ENCODE peak calls at places on chromosomes 12 and 14, in four cellular contexts. One of them, this sample, is unnamed.

GRCh38 chr14:68824517-68825347 is 31.9 kb upstream of the ZFP36L1 start:
- DNase-seq in hepatocyte: peak; percentile 86
- DNase-seq in GM12878: no peak
- DNase-seq in K562: peak; percentile 81
- DNase-seq in this sample: peak; percentile 61

GRCh38 chr14:31954991-31955390 is 122.1 kb upstream of the ARHGAP5 start:
- DNase-seq in hepatocyte: no peak
- DNase-seq in GM12878: no peak
- DNase-seq in K562: no peak
- DNase-seq in this sample: no peak

GRCh38 chr12:47071241-47071852 is 8.1 kb upstream of the PCED1B start:
- DNase-seq in hepatocyte: peak; percentile 28
- DNase-seq in GM12878: no peak
- DNase-seq in K562: peak; percentile 39
- DNase-seq in this sample: no peak

GRCh38 chr14:76201162-76201561 is 49.4 kb downstream of the GPATCH2L start:
- DNase-seq in hepatocyte: no peak
- DNase-seq in GM12878: no peak
- DNase-seq in K562: no peak
- DNase-seq in this sample: peak; percentile 83

GRCh38 chr14:105250986-105251385 is 2.7 kb downstream of the BTBD6 start:
- DNase-seq in hepatocyte: no peak
- DNase-seq in GM12878: no peak
- DNase-seq in K562: no peak
- DNase-seq in this sample: no peak

GRCh38 chr12:65948320-65949008 is 124.2 kb downstream of the HMGA2 start:
- DNase-seq in hepatocyte: peak; percentile 81
- DNase-seq in GM12878: no peak
- DNase-seq in K562: no peak
- DNase-seq in this sample: peak; percentile 96

GRCh38 chr12:64671682-64672081 is 61.4 kb downstream of the RASSF3 start:
- DNase-seq in hepatocyte: no peak
- DNase-seq in GM12878: no peak
- DNase-seq in K562: no peak
- DNase-seq in this sample: no peak

GRCh38 chr14:76773188-76773885 is 12.1 kb downstream of the VASH1 start:
- DNase-seq in hepatocyte: peak; percentile 83
- DNase-seq in GM12878: no peak
- DNase-seq in K562: peak; percentile 65
- DNase-seq in this sample: peak; percentile 82

GRCh38 chr12:95608252-95609033 is 57.2 kb upstream of the USP44 start:
- DNase-seq in hepatocyte: peak; percentile 45
- DNase-seq in GM12878: no peak
- DNase-seq in K562: no peak
- DNase-seq in this sample: peak; percentile 85

GRCh38 chr12:47388712-47389111 is 309.0 kb upstream of the AMIGO2 start:
- DNase-seq in hepatocyte: no peak
- DNase-seq in GM12878: no peak
- DNase-seq in K562: no peak
- DNase-seq in this sample: no peak

GRCh38 chr12:11688831-11689230 is 39.4 kb downstream of the ETV6 start:
- DNase-seq in hepatocyte: no peak
- DNase-seq in GM12878: no peak
- DNase-seq in K562: no peak
- DNase-seq in this sample: peak; percentile 66

GRCh38 chr14:90093942-90094595 is 32.3 kb downstream of the KCNK13 start:
- DNase-seq in hepatocyte: no peak
- DNase-seq in GM12878: no peak
- DNase-seq in K562: no peak
- DNase-seq in this sample: peak; percentile 85

GRCh38 chr14:55348766-55349453 is 62.7 kb downstream of the ATG14 start:
- DNase-seq in hepatocyte: no peak
- DNase-seq in GM12878: no peak
- DNase-seq in K562: no peak
- DNase-seq in this sample: no peak

GRCh38 chr12:114688256-114688845 is 4.4 kb upstream of the TBX3 start:
- DNase-seq in hepatocyte: no peak
- DNase-seq in GM12878: no peak
- DNase-seq in K562: no peak
- DNase-seq in this sample: no peak

GRCh38 chr12:113135178-113136127 is at the start of gene RASAL1:
- DNase-seq in hepatocyte: peak; percentile 41
- DNase-seq in GM12878: no peak
- DNase-seq in K562: peak; percentile 97
- DNase-seq in this sample: no peak

GRCh38 chr14:55889124-55889523 is 229.1 kb upstream of the PELI2 start:
- DNase-seq in hepatocyte: no peak
- DNase-seq in GM12878: no peak
- DNase-seq in K562: no peak
- DNase-seq in this sample: no peak

GRCh38 chr12:132507656-132508055 is 17.7 kb downstream of the FBRSL1 start:
- DNase-seq in hepatocyte: no peak
- DNase-seq in GM12878: no peak
- DNase-seq in K562: no peak
- DNase-seq in this sample: no peak

GRCh38 chr12:109686523-109686922 is 27.1 kb upstream of the FAM222A start:
- DNase-seq in hepatocyte: no peak
- DNase-seq in GM12878: no peak
- DNase-seq in K562: no peak
- DNase-seq in this sample: no peak

GRCh38 chr12:109582636-109583035 is 9.0 kb downstream of the MVK start:
- DNase-seq in hepatocyte: no peak
- DNase-seq in GM12878: no peak
- DNase-seq in K562: peak; percentile 31
- DNase-seq in this sample: no peak

GRCh38 chr12:481422-481821 is 21.7 kb downstream of the B4GALNT3 start:
- DNase-seq in hepatocyte: peak; percentile 44
- DNase-seq in GM12878: no peak
- DNase-seq in K562: no peak
- DNase-seq in this sample: peak; percentile 31

GRCh38 chr14:106845286-106846087 is 1319.1 kb downstream of the TMEM121 start:
- DNase-seq in hepatocyte: no peak
- DNase-seq in GM12878: peak; percentile 73
- DNase-seq in K562: no peak
- DNase-seq in this sample: no peak

GRCh38 chr12:91007531-91008290 is 2.9 kb upstream of the EPYC start:
- DNase-seq in hepatocyte: no peak
- DNase-seq in GM12878: peak; percentile 41
- DNase-seq in K562: no peak
- DNase-seq in this sample: no peak

GRCh38 chr12:39804479-39805241 is 185.1 kb upstream of the ABCD2 start:
- DNase-seq in hepatocyte: no peak
- DNase-seq in GM12878: no peak
- DNase-seq in K562: no peak
- DNase-seq in this sample: no peak

GRCh38 chr12:57657744-57658143 is 24.7 kb upstream of the B4GALNT1 start:
- DNase-seq in hepatocyte: peak; percentile 18
- DNase-seq in GM12878: no peak
- DNase-seq in K562: no peak
- DNase-seq in this sample: peak; percentile 5

GRCh38 chr14:64953310-64953654 is 10.7 kb upstream of the GPX2 start:
- DNase-seq in hepatocyte: no peak
- DNase-seq in GM12878: no peak
- DNase-seq in K562: no peak
- DNase-seq in this sample: no peak

GRCh38 chr12:19706936-19707335 is 267.6 kb downstream of the AEBP2 start:
- DNase-seq in hepatocyte: no peak
- DNase-seq in GM12878: no peak
- DNase-seq in K562: no peak
- DNase-seq in this sample: no peak

GRCh38 chr12:84727964-84728363 is 184.6 kb downstream of the SLC6A15 start:
- DNase-seq in hepatocyte: peak; percentile 8
- DNase-seq in GM12878: no peak
- DNase-seq in K562: no peak
- DNase-seq in this sample: peak; percentile 79

GRCh38 chr12:49730568-49731101 is 10.7 kb upstream of the TMBIM6 start:
- DNase-seq in hepatocyte: no peak
- DNase-seq in GM12878: no peak
- DNase-seq in K562: peak; percentile 36
- DNase-seq in this sample: no peak

GRCh38 chr12:18750087-18750486 is 12.2 kb downstream of the CAPZA3 start:
- DNase-seq in hepatocyte: peak; percentile 9
- DNase-seq in GM12878: no peak
- DNase-seq in K562: no peak
- DNase-seq in this sample: peak; percentile 23

GRCh38 chr14:60179296-60179924 is 14.2 kb upstream of the DHRS7 start:
- DNase-seq in hepatocyte: no peak
- DNase-seq in GM12878: no peak
- DNase-seq in K562: no peak
- DNase-seq in this sample: peak; percentile 64

GRCh38 chr12:3127832-3128231 is 50.7 kb downstream of the TSPAN9 start:
- DNase-seq in hepatocyte: no peak
- DNase-seq in GM12878: no peak
- DNase-seq in K562: no peak
- DNase-seq in this sample: peak; percentile 75

GRCh38 chr14:99980299-99980698 is 84.9 kb upstream of the EVL start:
- DNase-seq in hepatocyte: no peak
- DNase-seq in GM12878: no peak
- DNase-seq in K562: no peak
- DNase-seq in this sample: no peak

GRCh38 chr14:21275261-21275858 is 4.5 kb upstream of the RPGRIP1 start:
- DNase-seq in hepatocyte: no peak
- DNase-seq in GM12878: no peak
- DNase-seq in K562: no peak
- DNase-seq in this sample: no peak

GRCh38 chr14:53356361-53357150 is 203.4 kb upstream of the DDHD1 start:
- DNase-seq in hepatocyte: no peak
- DNase-seq in GM12878: no peak
- DNase-seq in K562: no peak
- DNase-seq in this sample: peak; percentile 30
- H3K27ac ChIP-seq in hepatocyte: peak overlapping the region; percentile 56
- H3K27ac ChIP-seq in GM12878: no peak overlapping the region
- H3K27ac ChIP-seq in K562: no peak overlapping the region
- H3K27ac ChIP-seq in this sample: no peak overlapping the region

DNA sequence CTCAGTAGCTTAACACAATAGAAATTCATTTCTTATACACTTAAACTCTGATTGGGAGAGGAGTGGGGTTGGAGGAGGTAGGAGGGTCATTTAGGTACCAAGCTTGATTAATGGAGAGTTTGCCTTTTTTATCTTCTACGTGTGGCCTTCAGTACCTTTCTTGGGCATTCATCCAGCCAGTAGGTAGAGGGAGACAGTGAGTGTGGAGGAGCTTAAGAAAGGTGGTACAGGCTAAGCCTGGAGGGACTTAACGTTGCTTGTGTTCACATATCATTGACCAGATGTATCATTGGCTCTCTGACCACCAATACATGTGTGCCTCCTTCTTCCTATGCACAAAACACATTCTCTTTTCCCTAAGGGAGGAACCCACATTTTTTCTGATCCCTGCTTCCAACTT is 232.9 kb upstream of the CRY1 start:
- DNase-seq in hepatocyte: no peak
- DNase-seq in GM12878: no peak
- DNase-seq in K562: no peak
- DNase-seq in this sample: no peak
- H3K4me1 ChIP-seq in hepatocyte: no peaks in the 10 kb centered on the region
- H3K4me1 ChIP-seq in GM12878: no peaks in the 10 kb centered on the region
- H3K4me1 ChIP-seq in K562: no peaks in the 10 kb centered on the region
- H3K4me1 ChIP-seq in this sample: no peaks in the 10 kb centered on the region

GRCh38 chr12:124217508-124217981 is 77.3 kb upstream of the RFLNA start:
- DNase-seq in hepatocyte: no peak
- DNase-seq in GM12878: no peak
- DNase-seq in K562: no peak
- DNase-seq in this sample: peak; percentile 37
- TF ChIP-seq EZH2 in hepatocyte: no peak
- TF ChIP-seq EZH2 in GM12878: no peak
- TF ChIP-seq EZH2 in K562: no peak
- TF ChIP-seq EZH2 in this sample: no peak

GRCh38 chr12:124864326-124864752 is 675 bp upstream of the SCARB1 start:
- DNase-seq in hepatocyte: no peak
- DNase-seq in GM12878: no peak
- DNase-seq in K562: no peak
- DNase-seq in this sample: no peak
- H3K27ac ChIP-seq in hepatocyte: peak overlapping the region; percentile 33
- H3K27ac ChIP-seq in GM12878: peak overlapping the region; percentile 70
- H3K27ac ChIP-seq in K562: peak overlapping the region; percentile 94
- H3K27ac ChIP-seq in this sample: peak overlapping the region; percentile 65

DNA sequence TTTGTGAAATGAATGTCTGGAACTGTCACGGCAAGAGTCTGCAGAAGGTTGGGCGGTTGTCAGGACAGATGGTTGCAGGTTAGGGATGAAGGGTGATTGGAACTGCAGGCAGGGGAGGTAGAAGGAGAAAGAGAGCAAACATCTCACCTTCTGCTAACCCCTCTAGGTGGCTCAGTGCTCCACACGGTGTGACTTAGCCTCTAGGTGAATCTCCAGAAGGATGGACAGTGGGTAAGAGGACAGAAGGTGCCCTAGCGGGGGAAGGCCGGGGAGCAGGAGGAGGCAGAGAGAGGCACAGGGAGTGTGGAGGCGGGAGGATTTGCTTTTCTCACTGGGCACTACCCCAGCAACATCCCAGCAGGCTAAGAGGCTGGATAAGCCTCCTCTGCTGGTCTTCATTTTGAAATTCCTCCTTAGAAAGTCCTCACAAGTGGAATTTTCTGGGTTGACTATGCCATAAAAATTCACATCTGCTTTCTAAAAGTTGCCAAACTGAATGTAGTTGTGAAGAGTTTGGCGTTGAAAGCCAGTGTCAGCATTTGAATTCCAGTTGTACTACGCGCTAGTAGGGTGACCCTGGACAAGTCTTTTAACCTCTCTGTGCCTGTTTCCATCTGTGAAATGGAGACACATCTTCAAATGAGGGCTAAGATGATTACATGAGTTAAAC is 10.7 kb upstream of the GPR68 start:
- DNase-seq in hepatocyte: no peak
- DNase-seq in GM12878: no peak
- DNase-seq in K562: no peak
- DNase-seq in this sample: no peak
- H3K4me1 ChIP-seq in hepatocyte: peaks cover 7% of the 10 kb centered on the region
- H3K4me1 ChIP-seq in GM12878: peaks cover 28% of the 10 kb centered on the region
- H3K4me1 ChIP-seq in K562: peaks cover 36% of the 10 kb centered on the region
- H3K4me1 ChIP-seq in this sample: peaks cover under 1% of the 10 kb centered on the region

This sample was measured in fibroblast of lung.